ENCODE peak calls at places on chromosomes 13 and 19, in eight cellular contexts. H is heart left ventricle, C is Peyer's patch, N is psoas muscle, T is stomach, W is mammary epithelial cell, Z is ovary, Q is breast epithelium. V is an unnamed sample. For H3K36me3, the result is how much of the 10 kb centered on the place peaks cover.

GRCh38 chr19:51690359-51691121 is 2.6 kb upstream of the SPACA6 start:
- DNase-seq in H (peak), C (peak), N (peak), T (peak), W (peak), Z (peak), Q (peak), V (no peak)

GRCh38 chr19:2176336-2176994 is 12.7 kb downstream of the DOT1L start:
- DNase-seq in H (no peak), C (no peak), N (peak), T (no peak), W (peak), Z (no peak), Q (no peak), V (peak)

GRCh38 chr19:15331419-15332310 is 674 bp downstream of the BRD4 start:
- DNase-seq in H (peak), C (peak), N (peak), T (peak), W (peak), Z (peak), Q (peak), V (no peak)

GRCh38 chr19:58499021-58499927 is 12.5 kb downstream of the SLC27A5 start:
- DNase-seq in H (peak), C (peak), N (peak), T (peak), W (peak), Z (peak), Q (peak), V (peak)

GRCh38 chr13:61913183-61913582 is 497.5 kb upstream of the PCDH20 start:
- DNase-seq in H (no peak), C (no peak), N (no peak), T (no peak), W (no peak), Z (no peak), Q (no peak), V (peak)

GRCh38 chr19:1090731-1091543 is 4.2 kb downstream of the POLR2E start:
- DNase-seq in H (no peak), C (no peak), N (no peak), T (no peak), W (no peak), Z (no peak), Q (no peak), V (no peak)

GRCh38 chr19:11096210-11096841 is 7.1 kb downstream of the LDLR start:
- DNase-seq in H (peak), C (no peak), N (peak), T (no peak), W (peak), Z (peak), Q (no peak), V (peak)

GRCh38 chr13:95627590-95627989 is 16.9 kb downstream of the DZIP1 start:
- DNase-seq in H (no peak), C (no peak), N (no peak), T (no peak), W (no peak), Z (no peak), Q (no peak), V (peak)

GRCh38 chr19:2962018-2962670 is 15.2 kb upstream of the TLE6 start:
- DNase-seq in H (no peak), C (peak), N (no peak), T (peak), W (peak), Z (peak), Q (no peak), V (peak)

GRCh38 chr13:108919036-108919907 is 289.9 kb downstream of the MYO16 start:
- DNase-seq in H (no peak), C (no peak), N (no peak), T (no peak), W (peak), Z (no peak), Q (no peak), V (peak)

GRCh38 chr13:94710881-94711560 is 1.3 kb downstream of the SOX21 start:
- DNase-seq in H (no peak), C (no peak), N (no peak), T (no peak), W (no peak), Z (no peak), Q (no peak), V (no peak)

GRCh38 chr19:48321372-48321621 is 4.1 kb upstream of the EMP3 start:
- DNase-seq in H (peak), C (peak), N (peak), T (peak), W (peak), Z (peak), Q (peak), V (peak)

GRCh38 chr19:48325265-48325910 is at the start of gene EMP3:
- DNase-seq in H (peak), C (peak), N (peak), T (peak), W (peak), Z (peak), Q (peak), V (peak)

GRCh38 chr19:48319647-48320537 is 5.5 kb upstream of the EMP3 start:
- DNase-seq in H (peak), C (peak), N (peak), T (peak), W (peak), Z (peak), Q (peak), V (peak)

GRCh38 chr19:48318286-48318987 is 6.9 kb upstream of the EMP3 start:
- DNase-seq in H (no peak), C (no peak), N (no peak), T (no peak), W (no peak), Z (no peak), Q (no peak), V (no peak)

GRCh38 chr19:48321622-48322591 is 3.4 kb upstream of the EMP3 start:
- DNase-seq in H (peak), C (peak), N (peak), T (peak), W (peak), Z (peak), Q (peak), V (peak)
- H3K4me3 ChIP-seq in H (peak), C (peak), N (peak), T (peak), W (peak), Z (peak), Q (peak), V (peak)

DNA sequence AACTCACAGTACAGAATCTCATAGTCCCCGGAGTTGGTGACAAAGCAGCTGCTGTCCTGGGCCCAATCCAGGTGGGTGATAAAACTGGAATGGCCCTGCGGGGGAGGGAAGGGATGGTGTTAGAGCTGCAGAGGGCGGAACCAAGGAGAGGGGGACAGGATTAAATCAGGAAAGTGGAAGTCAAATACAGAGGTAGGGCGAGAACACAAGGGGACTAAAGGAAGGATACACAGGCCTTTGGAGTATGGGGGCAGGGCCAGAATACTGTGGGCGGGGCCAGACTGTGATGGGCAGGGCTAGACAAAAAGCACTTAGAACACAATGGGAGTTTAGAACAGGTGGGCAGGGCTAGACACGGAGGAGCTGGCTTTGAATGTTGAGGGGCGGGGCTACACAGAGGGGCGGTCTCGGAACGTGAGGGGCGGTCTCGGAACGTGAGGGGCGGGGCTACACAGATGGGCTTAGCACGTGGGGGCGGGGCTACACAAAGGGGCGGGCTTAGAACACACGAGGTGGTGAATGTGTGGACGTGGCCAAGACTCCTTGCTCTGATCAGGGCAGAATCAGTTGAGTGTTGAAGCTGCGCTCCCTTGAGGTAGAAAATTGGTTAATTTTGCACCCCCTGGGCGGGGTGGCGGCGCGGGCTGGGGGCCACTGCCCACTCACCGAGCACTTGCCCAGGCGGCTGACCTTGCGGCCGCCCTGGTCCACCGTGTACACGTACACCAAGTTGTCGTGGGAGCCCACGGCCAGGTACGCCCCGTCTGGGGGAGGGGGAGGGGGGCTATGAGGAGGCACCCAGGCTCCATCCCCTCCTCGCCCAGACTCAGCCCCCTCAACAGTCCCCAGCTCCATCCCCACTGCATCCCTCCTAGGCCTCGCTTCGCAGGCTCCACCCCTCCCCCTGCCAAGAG is 14.0 kb upstream of the GPR4 start:
- DNase-seq in H (peak), C (peak), N (peak), T (peak), W (peak), Z (peak), Q (no peak), V (peak)
- H3K36me3 ChIP-seq in H (under half), C (half or more), N (half or more), T (under half), W (under half), Z (under half), Q (under half), V (under half)

GRCh38 chr13:35472308-35473008 is 4.0 kb downstream of the MAB21L1 start:
- DNase-seq in H (no peak), C (no peak), N (no peak), T (no peak), W (no peak), Z (no peak), Q (no peak), V (no peak)
- H3K4me3 ChIP-seq in H (no peak), C (no peak), N (peak), T (no peak), W (no peak), Z (no peak), Q (peak), V (no peak)

GRCh38 chr19:41864374-41864773 is 4.3 kb downstream of the RPS19 start:
- DNase-seq in H (no peak), C (no peak), N (no peak), T (no peak), W (no peak), Z (no peak), Q (no peak), V (no peak)
- H3K36me3 ChIP-seq in H (under half), C (under half), N (half or more), T (half or more), W (half or more), Z (under half), Q (under half), V (half or more)

DNA sequence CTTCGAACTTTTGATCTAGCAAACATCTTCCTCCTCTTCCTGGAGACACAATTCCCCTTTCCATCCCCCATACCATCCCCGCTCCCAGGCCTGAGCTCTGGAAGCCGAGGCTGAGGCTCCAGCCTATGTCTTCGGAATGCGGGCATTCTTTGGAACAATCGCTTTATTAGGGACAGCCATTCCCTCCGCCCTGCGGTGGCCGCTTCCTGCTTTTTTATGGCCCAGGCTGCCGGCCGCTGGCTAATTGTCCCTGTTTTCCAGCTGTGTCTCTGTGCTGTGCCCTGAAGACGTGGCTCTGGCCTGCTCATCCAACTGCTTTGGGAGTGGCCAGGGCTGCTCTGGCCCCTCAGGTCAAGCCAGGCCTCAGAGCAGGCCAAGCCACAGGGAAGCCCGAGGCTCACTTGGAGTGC is 2.1 kb upstream of the CDX2 start:
- DNase-seq in H (no peak), C (peak), N (no peak), T (peak), W (no peak), Z (no peak), Q (no peak), V (no peak)
- H3K4me3 ChIP-seq in H (no peak), C (peak), N (no peak), T (no peak), W (no peak), Z (no peak), Q (no peak), V (no peak)

GRCh38 chr19:23772668-23773063 is 14.0 kb upstream of the ZNF681 start:
- DNase-seq in H (no peak), C (no peak), N (no peak), T (no peak), W (no peak), Z (no peak), Q (no peak), V (no peak)

GRCh38 chr19:23771348-23771747 is 12.7 kb upstream of the ZNF681 start:
- DNase-seq in H (no peak), C (no peak), N (no peak), T (no peak), W (no peak), Z (no peak), Q (no peak), V (no peak)

GRCh38 chr19:23769691-23770468 is 11.2 kb upstream of the ZNF681 start:
- DNase-seq in H (no peak), C (no peak), N (no peak), T (no peak), W (peak), Z (no peak), Q (no peak), V (peak)

GRCh38 chr19:23770672-23771250 is 12.1 kb upstream of the ZNF681 start:
- DNase-seq in H (no peak), C (no peak), N (no peak), T (no peak), W (no peak), Z (no peak), Q (no peak), V (no peak)

GRCh38 chr19:23771761-23772667 is 13.3 kb upstream of the ZNF681 start:
- DNase-seq in H (no peak), C (no peak), N (no peak), T (no peak), W (peak), Z (no peak), Q (no peak), V (peak)
- H3K36me3 ChIP-seq in H (under half), C (under half), N (under half), T (under half), W (under half), Z (under half), Q (under half), V (under half)

GRCh38 chr19:34900245-34900644 is 26.5 kb upstream of the ZNF30 start:
- DNase-seq in H (no peak), C (no peak), N (no peak), T (no peak), W (no peak), Z (no peak), Q (no peak), V (no peak)

GRCh38 chr19:34904521-34904845 is 22.2 kb upstream of the ZNF30 start:
- DNase-seq in H (no peak), C (no peak), N (no peak), T (no peak), W (no peak), Z (no peak), Q (no peak), V (no peak)

DNA sequence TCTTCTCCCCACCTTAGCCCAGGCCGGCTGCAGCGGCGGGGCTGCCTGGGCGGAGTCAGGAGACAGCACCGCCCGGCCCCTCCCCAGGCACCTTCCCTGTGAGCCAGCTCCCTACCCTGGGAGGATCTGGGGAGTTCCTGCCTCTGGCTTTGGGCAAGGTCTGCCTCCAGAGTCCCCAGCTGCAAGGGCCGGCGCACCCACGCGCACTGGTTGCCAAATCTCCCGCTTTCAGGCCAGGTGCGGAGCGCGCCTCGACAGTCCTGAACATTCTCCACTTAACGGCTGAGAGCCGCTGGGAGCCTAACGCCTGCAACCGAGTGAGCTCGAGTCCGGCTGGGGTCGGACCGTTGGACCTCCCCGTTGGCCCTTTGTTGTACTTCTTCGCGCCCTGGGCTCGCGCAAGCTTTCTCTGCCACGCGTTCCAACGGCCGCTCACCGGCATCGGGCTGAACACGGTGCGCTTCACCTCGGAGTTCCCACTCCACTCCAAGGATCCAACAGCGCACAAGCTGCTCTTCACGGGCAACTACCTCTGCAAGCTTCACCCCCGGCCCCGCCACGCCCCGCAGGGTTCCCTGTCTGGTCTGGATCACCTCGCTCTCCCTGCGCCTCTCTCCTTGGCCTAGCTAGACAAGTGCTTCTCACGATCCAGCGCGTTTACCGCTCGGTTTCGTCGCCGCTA is 21.7 kb upstream of the ZNF30 start:
- DNase-seq in H (no peak), C (no peak), N (no peak), T (no peak), W (peak), Z (no peak), Q (no peak), V (no peak)
- H3K4me3 ChIP-seq in H (no peak), C (no peak), N (no peak), T (peak), W (no peak), Z (no peak), Q (no peak), V (no peak)